ENCODE peak calls at places on chromosome 11, in five cellular contexts. V is Right ventricle myocardium superior, I is Calu3, E is neuronal stem cell, N is RCC 7860. Z is an unnamed sample.

GRCh38 chr11:119728651-119729580 is at the start of gene NECTIN1:
- DNase-seq in V (peak), I (peak), E (peak), N (peak), Z (peak)

GRCh38 chr11:48020092-48020755 is 39.9 kb downstream of the PTPRJ start:
- DNase-seq in V (no peak), I (no peak), E (no peak), N (no peak), Z (no peak)

GRCh38 chr11:61544466-61544865 is 35.9 kb downstream of the LRRC10B start:
- DNase-seq in V (no peak), I (no peak), E (no peak), N (no peak), Z (no peak)

GRCh38 chr11:73971175-73971719 is 11.4 kb downstream of the UCP2 start:
- DNase-seq in V (no peak), I (no peak), E (no peak), N (no peak), Z (no peak)

GRCh38 chr11:64268687-64269379 is 15.6 kb downstream of the BAD start:
- DNase-seq in V (peak), I (peak), E (no peak), N (peak), Z (peak)

GRCh38 chr11:911031-911889 is 650 bp upstream of the CHID1 start:
- DNase-seq in V (peak), I (peak), E (no peak), N (peak), Z (peak)

GRCh38 chr11:61281581-61282250 is 13.4 kb downstream of the VWCE start:
- DNase-seq in V (no peak), I (peak), E (peak), N (no peak), Z (peak)

GRCh38 chr11:61696602-61697001 is 16.4 kb downstream of the DAGLA start:
- DNase-seq in V (no peak), I (peak), E (no peak), N (peak), Z (no peak)

GRCh38 chr11:4095509-4096230 is 1.1 kb downstream of the RRM1 start:
- DNase-seq in V (no peak), I (no peak), E (no peak), N (peak), Z (peak)

GRCh38 chr11:9755561-9755960 is 91.7 kb downstream of the SWAP70 start:
- DNase-seq in V (no peak), I (no peak), E (no peak), N (no peak), Z (no peak)

GRCh38 chr11:8102965-8103364 is 22.0 kb downstream of the TUB start:
- DNase-seq in V (no peak), I (no peak), E (no peak), N (no peak), Z (no peak)

GRCh38 chr11:30553521-30554110 is 32.5 kb downstream of the MPPED2 start:
- DNase-seq in V (no peak), I (no peak), E (no peak), N (no peak), Z (no peak)

GRCh38 chr11:4994551-4994950 is at the start of gene OR51L1:
- DNase-seq in V (no peak), I (no peak), E (no peak), N (no peak), Z (no peak)

GRCh38 chr11:2268911-2269600 is 1.3 kb downstream of the ASCL2 start:
- DNase-seq in V (peak), I (peak), E (no peak), N (no peak), Z (peak)

GRCh38 chr11:61654397-61654829 is 25.8 kb upstream of the DAGLA start:
- DNase-seq in V (peak), I (no peak), E (no peak), N (no peak), Z (no peak)

GRCh38 chr11:92854952-92855351 is 114.5 kb upstream of the MTNR1B start:
- DNase-seq in V (no peak), I (no peak), E (no peak), N (no peak), Z (no peak)

GRCh38 chr11:73330569-73331093 is 22.6 kb downstream of the ARHGEF17 start:
- DNase-seq in V (no peak), I (no peak), E (no peak), N (no peak), Z (peak)

GRCh38 chr11:33478111-33478573 is 221.0 kb downstream of the HIPK3 start:
- DNase-seq in V (no peak), I (no peak), E (no peak), N (no peak), Z (no peak)

GRCh38 chr11:16350125-16350524 is 6.2 kb downstream of the SOX6 start:
- DNase-seq in V (no peak), I (no peak), E (no peak), N (no peak), Z (no peak)

GRCh38 chr11:34840736-34841386 is 75.3 kb downstream of the APIP start:
- DNase-seq in V (no peak), I (peak), E (no peak), N (peak), Z (no peak)

GRCh38 chr11:91776660-91777059 is 448.0 kb upstream of the FAT3 start:
- DNase-seq in V (no peak), I (no peak), E (no peak), N (no peak), Z (no peak)

GRCh38 chr11:4697583-4697982 is at the start of gene OR51E2:
- DNase-seq in V (no peak), I (no peak), E (no peak), N (no peak), Z (no peak)

GRCh38 chr11:76604081-76604601 is 66.4 kb downstream of the LRRC32 start:
- DNase-seq in V (no peak), I (no peak), E (no peak), N (no peak), Z (no peak)

GRCh38 chr11:33716236-33716635 is 15.6 kb upstream of the C11orf91 start:
- DNase-seq in V (no peak), I (no peak), E (no peak), N (peak), Z (no peak)

GRCh38 chr11:67354314-67355022 is 1.1 kb upstream of the POLD4 start:
- DNase-seq in V (peak), I (peak), E (no peak), N (peak), Z (peak)

GRCh38 chr11:68040121-68040956 is 1.5 kb downstream of the TCIRG1 start:
- DNase-seq in V (peak), I (no peak), E (no peak), N (peak), Z (no peak)

GRCh38 chr11:71385091-71385490 is 63.1 kb downstream of the DHCR7 start:
- DNase-seq in V (no peak), I (no peak), E (no peak), N (no peak), Z (no peak)

GRCh38 chr11:13962562-13963168 is at the start of gene SPON1:
- DNase-seq in V (peak), I (no peak), E (peak), N (no peak), Z (no peak)

GRCh38 chr11:65278351-65278750 is 16.6 kb downstream of the POLA2 start:
- DNase-seq in V (no peak), I (no peak), E (no peak), N (no peak), Z (no peak)

GRCh38 chr11:107561688-107562087 is 3.8 kb downstream of the ALKBH8 start:
- DNase-seq in V (no peak), I (no peak), E (no peak), N (peak), Z (peak)

GRCh38 chr11:64545605-64546004 is 45.4 kb upstream of the SLC22A12 start:
- DNase-seq in V (no peak), I (peak), E (no peak), N (peak), Z (peak)

GRCh38 chr11:107116358-107116757 is 98.1 kb upstream of the GUCY1A2 start:
- DNase-seq in V (no peak), I (no peak), E (no peak), N (peak), Z (peak)

GRCh38 chr11:40316171-40316570 is 1143.3 kb downstream of the LRRC4C start:
- DNase-seq in V (no peak), I (no peak), E (no peak), N (no peak), Z (no peak)

GRCh38 chr11:108592591-108593213 is 866 bp downstream of the EXPH5 start:
- DNase-seq in V (peak), I (peak), E (peak), N (no peak), Z (peak)